ENCODE peak calls at places on chromosomes 6 and 20, in six cellular contexts. One of them, this sample, is unnamed.

GRCh38 chr6:106975699-106976032 is 1.1 kb upstream of the CD24 start:
- DNase-seq in H1: no peak
- DNase-seq in GM23248: peak; percentile 34
- DNase-seq in HCT116: no peak
- DNase-seq in mammary epithelial cell: peak; percentile 29
- DNase-seq in Karpas-422: peak; percentile 72
- DNase-seq in this sample: no peak

GRCh38 chr20:48079028-48079427 is 293.7 kb upstream of the SULF2 start:
- DNase-seq in HCT116: no peak
- DNase-seq in GM23248: no peak
- DNase-seq in Karpas-422: no peak
- DNase-seq in H1: no peak
- DNase-seq in mammary epithelial cell: no peak
- DNase-seq in this sample: no peak

GRCh38 chr6:113813207-113813606 is 43.9 kb upstream of the MARCKS start:
- DNase-seq in H1: no peak
- DNase-seq in HCT116: no peak
- DNase-seq in Karpas-422: no peak
- DNase-seq in GM23248: peak; percentile 84
- DNase-seq in mammary epithelial cell: peak; percentile 79
- DNase-seq in this sample: no peak

GRCh38 chr6:159038914-159039884 is 5.6 kb downstream of the TAGAP start:
- DNase-seq in H1: no peak
- DNase-seq in HCT116: no peak
- DNase-seq in Karpas-422: peak; percentile 86
- DNase-seq in GM23248: peak; percentile 84
- DNase-seq in mammary epithelial cell: peak; percentile 94
- DNase-seq in this sample: no peak

GRCh38 chr6:17417817-17418216 is 24.4 kb downstream of the CAP2 start:
- DNase-seq in Karpas-422: no peak
- DNase-seq in GM23248: peak; percentile 87
- DNase-seq in HCT116: no peak
- DNase-seq in H1: peak; percentile 63
- DNase-seq in mammary epithelial cell: peak; percentile 38
- DNase-seq in this sample: no peak

GRCh38 chr6:130681028-130681427 is 146.2 kb upstream of the SMLR1 start:
- DNase-seq in Karpas-422: no peak
- DNase-seq in mammary epithelial cell: peak; percentile 59
- DNase-seq in GM23248: peak; percentile 83
- DNase-seq in H1: no peak
- DNase-seq in HCT116: no peak
- DNase-seq in this sample: no peak

GRCh38 chr6:106114492-106114891 is 28.4 kb downstream of the PRDM1 start:
- DNase-seq in H1: no peak
- DNase-seq in mammary epithelial cell: no peak
- DNase-seq in GM23248: no peak
- DNase-seq in HCT116: no peak
- DNase-seq in Karpas-422: no peak
- DNase-seq in this sample: no peak

GRCh38 chr6:53682654-53683053 is 17.1 kb upstream of the KLHL31 start:
- DNase-seq in HCT116: no peak
- DNase-seq in H1: no peak
- DNase-seq in mammary epithelial cell: no peak
- DNase-seq in GM23248: no peak
- DNase-seq in Karpas-422: no peak
- DNase-seq in this sample: no peak

GRCh38 chr6:85186546-85187170 is 263.2 kb upstream of the NT5E start:
- DNase-seq in H1: no peak
- DNase-seq in mammary epithelial cell: peak; percentile 34
- DNase-seq in HCT116: no peak
- DNase-seq in GM23248: peak; percentile 76
- DNase-seq in Karpas-422: no peak
- DNase-seq in this sample: no peak

GRCh38 chr6:46927066-46927465 is 5.3 kb upstream of the ADGRF5 start:
- DNase-seq in HCT116: no peak
- DNase-seq in H1: no peak
- DNase-seq in Karpas-422: no peak
- DNase-seq in GM23248: peak; percentile 28
- DNase-seq in mammary epithelial cell: peak; percentile 9
- DNase-seq in this sample: no peak

GRCh38 chr6:41036188-41036587 is 2.8 kb downstream of the UNC5CL start:
- DNase-seq in H1: no peak
- DNase-seq in Karpas-422: no peak
- DNase-seq in HCT116: peak; percentile 19
- DNase-seq in mammary epithelial cell: peak; percentile 81
- DNase-seq in GM23248: no peak
- DNase-seq in this sample: no peak

GRCh38 chr20:1880529-1881239 is 14.5 kb upstream of the SIRPA start:
- DNase-seq in H1: no peak
- DNase-seq in Karpas-422: no peak
- DNase-seq in GM23248: no peak
- DNase-seq in mammary epithelial cell: no peak
- DNase-seq in HCT116: no peak
- DNase-seq in this sample: no peak

DNA sequence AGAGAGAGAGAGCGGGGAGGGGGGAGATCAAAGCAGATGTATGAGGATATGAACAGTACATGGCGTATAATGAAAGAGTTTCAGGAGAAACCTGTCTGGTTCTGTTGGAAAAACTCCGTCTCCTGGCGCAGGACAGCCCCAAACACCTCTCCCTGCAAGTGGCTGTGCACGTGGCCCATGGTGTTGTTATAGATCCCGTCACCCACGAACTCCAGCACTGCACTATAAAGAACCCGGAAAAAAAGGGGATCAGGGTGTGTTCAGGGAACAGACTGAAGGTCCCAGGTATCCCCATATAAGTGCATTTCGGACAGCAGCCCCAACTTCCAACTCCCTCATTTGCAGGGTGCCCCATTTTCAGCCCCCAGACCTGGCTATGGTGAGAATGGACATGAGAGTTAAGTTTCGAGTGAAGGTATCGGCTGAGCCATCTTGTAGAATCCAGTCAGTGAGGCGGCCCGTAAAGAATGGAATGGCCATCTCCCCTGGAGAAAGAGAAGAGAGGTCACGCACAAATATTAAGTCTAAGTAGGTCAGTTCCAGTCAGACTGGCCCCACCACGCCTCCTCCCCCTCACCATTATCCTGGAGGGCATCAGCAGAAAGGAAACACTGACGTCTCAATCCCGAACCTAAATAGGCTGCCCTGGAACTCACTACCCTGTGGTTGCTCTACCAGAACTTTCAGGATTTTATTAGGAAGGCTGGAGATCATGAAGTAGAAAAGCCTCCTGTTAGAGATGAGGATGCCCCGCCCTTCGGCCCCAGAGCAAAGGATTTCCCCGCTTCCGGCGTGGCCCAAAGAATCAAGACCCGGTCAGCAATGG is 1.3 kb downstream of the TAP1 start:
- DNase-seq in HCT116: no peak
- DNase-seq in GM23248: peak; percentile 59
- DNase-seq in mammary epithelial cell: no peak
- DNase-seq in H1: no peak
- DNase-seq in Karpas-422: peak; percentile 80
- DNase-seq in this sample: no peak
- H3K4me1 ChIP-seq in HCT116: peaks cover 17% of the 10 kb centered on the region
- H3K4me1 ChIP-seq in GM23248: peaks cover 5% of the 10 kb centered on the region
- H3K4me1 ChIP-seq in mammary epithelial cell: peaks cover 13% of the 10 kb centered on the region
- H3K4me1 ChIP-seq in H1: peaks cover 4% of the 10 kb centered on the region
- H3K4me1 ChIP-seq in Karpas-422: peaks cover 52% of the 10 kb centered on the region
- H3K4me1 ChIP-seq in this sample: peaks cover 33% of the 10 kb centered on the region

GRCh38 chr6:39508513-39508912 is 186.0 kb upstream of the KCNK16 start:
- DNase-seq in H1: no peak
- DNase-seq in GM23248: no peak
- DNase-seq in mammary epithelial cell: no peak
- DNase-seq in HCT116: no peak
- DNase-seq in Karpas-422: no peak
- DNase-seq in this sample: no peak
- H2AFZ ChIP-seq in H1: no peak overlapping the region
- H2AFZ ChIP-seq in GM23248: no peak overlapping the region
- H2AFZ ChIP-seq in mammary epithelial cell: no peak overlapping the region
- H2AFZ ChIP-seq in HCT116: no peak overlapping the region
- H2AFZ ChIP-seq in Karpas-422: no peak overlapping the region
- H2AFZ ChIP-seq in this sample: no peak overlapping the region

DNA sequence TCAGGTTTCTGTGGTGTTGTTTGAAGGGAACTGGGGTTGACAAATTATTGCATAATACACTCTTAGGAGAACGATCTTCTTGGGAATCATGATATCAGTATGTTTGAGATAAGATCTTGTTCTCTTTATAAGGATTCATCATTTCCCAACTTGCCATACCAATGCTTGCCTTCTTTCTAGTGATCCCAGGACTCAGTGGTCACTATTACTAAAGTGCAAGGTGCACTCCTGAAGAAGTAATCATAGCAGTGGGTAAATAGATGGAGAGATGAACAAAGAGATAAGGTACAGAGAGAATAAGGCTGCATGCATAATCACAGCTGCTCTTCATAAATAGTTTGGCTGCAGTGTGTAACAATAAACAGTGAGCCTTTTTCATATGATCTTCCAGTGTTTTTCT is 404.0 kb downstream of the DOK5 start:
- DNase-seq in HCT116: no peak
- DNase-seq in GM23248: no peak
- DNase-seq in H1: no peak
- DNase-seq in mammary epithelial cell: no peak
- DNase-seq in Karpas-422: no peak
- DNase-seq in this sample: no peak
- H3K4me1 ChIP-seq in HCT116: no peaks in the 10 kb centered on the region
- H3K4me1 ChIP-seq in GM23248: no peaks in the 10 kb centered on the region
- H3K4me1 ChIP-seq in H1: no peaks in the 10 kb centered on the region
- H3K4me1 ChIP-seq in mammary epithelial cell: no peaks in the 10 kb centered on the region
- H3K4me1 ChIP-seq in Karpas-422: no peaks in the 10 kb centered on the region
- H3K4me1 ChIP-seq in this sample: no peaks in the 10 kb centered on the region

GRCh38 chr6:140811642-140812041 is 1321.1 kb upstream of the GJE1 start:
- DNase-seq in GM23248: no peak
- DNase-seq in Karpas-422: peak; percentile 38
- DNase-seq in H1: no peak
- DNase-seq in HCT116: no peak
- DNase-seq in mammary epithelial cell: no peak
- DNase-seq in this sample: no peak

GRCh38 chr6:140817176-140817575 is 1315.5 kb upstream of the GJE1 start:
- DNase-seq in Karpas-422: no peak
- DNase-seq in GM23248: no peak
- DNase-seq in HCT116: no peak
- DNase-seq in mammary epithelial cell: no peak
- DNase-seq in H1: no peak
- DNase-seq in this sample: no peak

GRCh38 chr6:140816696-140817095 is 1316.0 kb upstream of the GJE1 start:
- DNase-seq in mammary epithelial cell: no peak
- DNase-seq in H1: no peak
- DNase-seq in Karpas-422: no peak
- DNase-seq in GM23248: no peak
- DNase-seq in HCT116: no peak
- DNase-seq in this sample: no peak

GRCh38 chr6:140809694-140810101 is 1323.0 kb upstream of the GJE1 start:
- DNase-seq in mammary epithelial cell: no peak
- DNase-seq in GM23248: no peak
- DNase-seq in H1: no peak
- DNase-seq in HCT116: no peak
- DNase-seq in Karpas-422: no peak
- DNase-seq in this sample: peak; percentile 6

GRCh38 chr6:140812636-140813035 is 1320.1 kb upstream of the GJE1 start:
- DNase-seq in HCT116: no peak
- DNase-seq in mammary epithelial cell: no peak
- DNase-seq in Karpas-422: peak; percentile 4
- DNase-seq in H1: no peak
- DNase-seq in GM23248: peak; percentile 14
- DNase-seq in this sample: no peak
- H2AFZ ChIP-seq in HCT116: no peak overlapping the region
- H2AFZ ChIP-seq in mammary epithelial cell: no peak overlapping the region
- H2AFZ ChIP-seq in Karpas-422: no peak overlapping the region
- H2AFZ ChIP-seq in H1: no peak overlapping the region
- H2AFZ ChIP-seq in GM23248: no peak overlapping the region
- H2AFZ ChIP-seq in this sample: no peak overlapping the region

This sample was measured in DND-41.